ENCODE peak calls at places on chromosomes 6 and 20, in nine cellular contexts. U is body of pancreas, I is stomach, T is H9, X is keratinocyte, S is lung, Q is psoas muscle, W is HL-60, A is left ventricle myocardium inferior. O is an unnamed sample.

GRCh38 chr6:157514659-157515496 is 133.9 kb downstream of the ZDHHC14 start:
- DNase-seq in W (peak; percentile 60), T (no peak), S (no peak), X (no peak), I (no peak), U (no peak), A (no peak), Q (peak; percentile 78), O (peak; percentile 79)

GRCh38 chr6:138572200-138572875 is 73.0 kb upstream of the NHSL1 start:
- DNase-seq in U (peak; percentile 78), X (no peak), T (peak; percentile 81), W (no peak), Q (no peak), A (peak; percentile 61), I (peak; percentile 89), S (peak; percentile 84), O (peak; percentile 70)

GRCh38 chr6:21733311-21733710 is 139.8 kb downstream of the SOX4 start:
- DNase-seq in S (no peak), X (no peak), W (no peak), U (no peak), Q (no peak), A (no peak), I (no peak), T (no peak), O (no peak)

GRCh38 chr6:31829633-31830492 is 2.3 kb downstream of the HSPA1B start:
- DNase-seq in W (no peak), U (no peak), A (no peak), X (no peak), I (no peak), Q (no peak), T (no peak), S (no peak), O (peak; percentile 51)

GRCh38 chr20:58890454-58891075 is 38.0 kb downstream of the GNAS start:
- DNase-seq in U (peak; percentile 66), X (no peak), Q (peak; percentile 88), T (no peak), W (no peak), S (peak; percentile 69), I (peak; percentile 67), A (peak; percentile 81), O (peak; percentile 55)

GRCh38 chr20:36462440-36463211 is 78.7 kb upstream of the MYL9 start:
- DNase-seq in A (peak; percentile 80), T (no peak), U (peak; percentile 50), Q (peak; percentile 92), X (no peak), W (no peak), S (no peak), I (peak; percentile 36), O (peak; percentile 32)

GRCh38 chr6:87198496-87198895 is 43.1 kb downstream of the ZNF292 start:
- DNase-seq in Q (no peak), U (no peak), X (no peak), T (no peak), I (no peak), S (no peak), W (no peak), A (no peak), O (no peak)

GRCh38 chr6:132932566-132932965 is 118.2 kb downstream of the RPS12 start:
- DNase-seq in W (no peak), I (no peak), X (no peak), U (no peak), T (no peak), A (no peak), Q (no peak), S (no peak), O (no peak)

GRCh38 chr6:127192911-127193503 is 73.7 kb upstream of the RNF146 start:
- DNase-seq in U (no peak), S (no peak), A (no peak), Q (no peak), W (peak; percentile 90), X (no peak), T (no peak), I (no peak), O (peak; percentile 33)

GRCh38 chr20:21520702-21521595 is 7.1 kb upstream of the NKX2-2 start:
- DNase-seq in X (no peak), S (no peak), T (peak; percentile 75), I (no peak), Q (no peak), U (no peak), W (no peak), A (no peak), O (no peak)
- TF ChIP-seq CTCF in X (no peak), S (no peak), T (peak; percentile 76), I (no peak), Q (no peak), U (no peak), W (no peak), A (no peak), O (no peak)

GRCh38 chr6:53734473-53735299 is 60.1 kb upstream of the LRRC1 start:
- DNase-seq in W (no peak), I (peak; percentile 60), S (no peak), T (peak; percentile 74), U (peak; percentile 46), Q (no peak), A (peak; percentile 21), X (peak; percentile 75), O (peak; percentile 90)
- TF ChIP-seq CTCF in W (no peak), I (no peak), S (no peak), T (peak; percentile 78), U (peak; percentile 17), Q (no peak), A (peak; percentile 41), X (peak; percentile 73), O (peak; percentile 78)

DNA sequence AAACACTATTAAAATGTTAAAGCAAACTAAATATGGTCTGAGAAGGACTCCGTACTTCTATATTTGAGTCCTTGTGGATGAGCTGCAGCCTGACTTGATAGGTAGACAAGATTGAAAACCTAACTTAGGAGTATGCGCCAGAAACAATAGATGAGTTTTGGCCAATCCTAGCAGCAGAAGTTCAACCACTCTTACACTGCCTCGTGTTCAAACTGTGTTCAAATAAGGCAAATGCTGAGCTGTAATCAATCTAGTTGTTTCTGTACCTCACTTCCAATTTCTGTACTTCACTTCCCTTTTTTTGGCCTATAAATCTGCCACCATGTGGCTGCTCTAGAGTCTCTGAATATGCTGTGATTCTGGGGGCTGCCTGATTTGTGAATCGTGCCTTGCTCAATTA is 13.2 kb upstream of the SERINC1 start:
- DNase-seq in T (no peak), U (no peak), W (no peak), Q (no peak), I (no peak), A (no peak), S (no peak), X (no peak), O (no peak)
- TF ChIP-seq CTCF in T (no peak), U (no peak), W (no peak), Q (no peak), I (no peak), A (no peak), S (no peak), X (no peak), O (no peak)

DNA sequence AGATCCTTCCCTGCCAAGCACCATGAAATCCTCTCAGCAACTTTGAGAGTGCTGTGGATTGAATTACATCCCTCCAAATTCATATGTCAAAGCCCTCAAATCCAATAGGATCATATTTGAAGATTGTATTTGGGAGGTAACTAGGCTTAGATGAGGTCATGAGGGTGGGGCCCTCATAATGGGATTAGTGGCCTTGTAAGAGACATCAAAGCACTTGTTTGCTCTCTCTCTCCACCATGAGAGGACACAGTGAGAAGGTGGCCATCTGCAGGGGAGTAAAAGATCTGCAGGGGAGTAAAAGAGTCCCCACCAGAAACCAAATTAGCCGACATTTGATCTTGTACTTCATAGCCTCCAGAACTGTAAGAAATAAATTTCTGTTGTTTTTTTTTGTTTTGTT is 298.2 kb downstream of the SAMD5 start:
- DNase-seq in I (no peak), A (no peak), X (no peak), U (no peak), S (no peak), Q (no peak), W (no peak), T (no peak), O (no peak)
- TF ChIP-seq CTCF in I (no peak), A (no peak), X (no peak), U (no peak), S (no peak), Q (no peak), W (no peak), T (peak; percentile 34), O (no peak)